ENCODE peak calls at places on chromosomes 1 and 21, in eight cellular contexts. One of them, this sample, is unnamed.

GRCh38 chr21:15495965-15496364 is 233.8 kb upstream of the USP25 start:
- DNase-seq in ovary: no peak
- DNase-seq in endothelial cell: no peak
- DNase-seq in keratinocyte: no peak
- DNase-seq in hippocampal formation: no peak
- DNase-seq in GM12891: no peak
- DNase-seq in astrocyte of the spinal cord: peak
- DNase-seq in HFF-Myc: peak
- DNase-seq in this sample: no peak

GRCh38 chr1:96416690-96417444 is 304.7 kb upstream of the PTBP2 start:
- DNase-seq in ovary: no peak
- DNase-seq in endothelial cell: no peak
- DNase-seq in keratinocyte: no peak
- DNase-seq in hippocampal formation: no peak
- DNase-seq in GM12891: no peak
- DNase-seq in astrocyte of the spinal cord: no peak
- DNase-seq in HFF-Myc: no peak
- DNase-seq in this sample: peak

GRCh38 chr1:20399606-20400180 is 86.3 kb downstream of the CAMK2N1 start:
- DNase-seq in ovary: no peak
- DNase-seq in endothelial cell: no peak
- DNase-seq in keratinocyte: no peak
- DNase-seq in hippocampal formation: no peak
- DNase-seq in GM12891: no peak
- DNase-seq in astrocyte of the spinal cord: no peak
- DNase-seq in HFF-Myc: no peak
- DNase-seq in this sample: no peak

GRCh38 chr1:42206164-42206563 is 41.6 kb upstream of the GUCA2A start:
- DNase-seq in ovary: no peak
- DNase-seq in endothelial cell: no peak
- DNase-seq in keratinocyte: no peak
- DNase-seq in hippocampal formation: no peak
- DNase-seq in GM12891: no peak
- DNase-seq in astrocyte of the spinal cord: no peak
- DNase-seq in HFF-Myc: no peak
- DNase-seq in this sample: no peak

GRCh38 chr1:6141601-6142000 is 38.5 kb downstream of the CHD5 start:
- DNase-seq in ovary: no peak
- DNase-seq in endothelial cell: no peak
- DNase-seq in keratinocyte: no peak
- DNase-seq in hippocampal formation: no peak
- DNase-seq in GM12891: peak
- DNase-seq in astrocyte of the spinal cord: no peak
- DNase-seq in HFF-Myc: peak
- DNase-seq in this sample: no peak

GRCh38 chr1:44077421-44077820 is 41.2 kb upstream of the KLF17 start:
- DNase-seq in ovary: no peak
- DNase-seq in endothelial cell: no peak
- DNase-seq in keratinocyte: no peak
- DNase-seq in hippocampal formation: no peak
- DNase-seq in GM12891: no peak
- DNase-seq in astrocyte of the spinal cord: no peak
- DNase-seq in HFF-Myc: no peak
- DNase-seq in this sample: no peak

GRCh38 chr1:95021085-95021484 is 51.7 kb downstream of the ALG14 start:
- DNase-seq in ovary: no peak
- DNase-seq in endothelial cell: no peak
- DNase-seq in keratinocyte: no peak
- DNase-seq in hippocampal formation: no peak
- DNase-seq in GM12891: no peak
- DNase-seq in astrocyte of the spinal cord: no peak
- DNase-seq in HFF-Myc: no peak
- DNase-seq in this sample: no peak

GRCh38 chr1:27634166-27634981 is 611 bp downstream of the FGR start:
- DNase-seq in ovary: peak
- DNase-seq in endothelial cell: peak
- DNase-seq in keratinocyte: no peak
- DNase-seq in hippocampal formation: no peak
- DNase-seq in GM12891: no peak
- DNase-seq in astrocyte of the spinal cord: no peak
- DNase-seq in HFF-Myc: no peak
- DNase-seq in this sample: no peak

GRCh38 chr1:201888282-201889033 is at the start of gene SHISA4:
- DNase-seq in ovary: peak
- DNase-seq in endothelial cell: peak
- DNase-seq in keratinocyte: no peak
- DNase-seq in hippocampal formation: peak
- DNase-seq in GM12891: peak
- DNase-seq in astrocyte of the spinal cord: peak
- DNase-seq in HFF-Myc: no peak
- DNase-seq in this sample: no peak

GRCh38 chr1:229249854-229250644 is 20.9 kb upstream of the RAB4A start:
- DNase-seq in ovary: no peak
- DNase-seq in endothelial cell: no peak
- DNase-seq in keratinocyte: no peak
- DNase-seq in hippocampal formation: no peak
- DNase-seq in GM12891: no peak
- DNase-seq in astrocyte of the spinal cord: no peak
- DNase-seq in HFF-Myc: no peak
- DNase-seq in this sample: no peak

GRCh38 chr1:150127868-150128267 is 21.8 kb upstream of the PLEKHO1 start:
- DNase-seq in ovary: no peak
- DNase-seq in endothelial cell: no peak
- DNase-seq in keratinocyte: no peak
- DNase-seq in hippocampal formation: no peak
- DNase-seq in GM12891: no peak
- DNase-seq in astrocyte of the spinal cord: no peak
- DNase-seq in HFF-Myc: no peak
- DNase-seq in this sample: no peak

GRCh38 chr1:205325334-205325884 is 3.9 kb upstream of the NUAK2 start:
- DNase-seq in ovary: no peak
- DNase-seq in endothelial cell: peak
- DNase-seq in keratinocyte: no peak
- DNase-seq in hippocampal formation: peak
- DNase-seq in GM12891: no peak
- DNase-seq in astrocyte of the spinal cord: peak
- DNase-seq in HFF-Myc: peak
- DNase-seq in this sample: peak

GRCh38 chr1:8182034-8182761 is 135.7 kb upstream of the SLC45A1 start:
- DNase-seq in ovary: no peak
- DNase-seq in endothelial cell: no peak
- DNase-seq in keratinocyte: no peak
- DNase-seq in hippocampal formation: no peak
- DNase-seq in GM12891: no peak
- DNase-seq in astrocyte of the spinal cord: peak
- DNase-seq in HFF-Myc: no peak
- DNase-seq in this sample: peak

GRCh38 chr21:26028183-26028582 is 142.4 kb downstream of the APP start:
- DNase-seq in ovary: no peak
- DNase-seq in endothelial cell: no peak
- DNase-seq in keratinocyte: no peak
- DNase-seq in hippocampal formation: no peak
- DNase-seq in GM12891: no peak
- DNase-seq in astrocyte of the spinal cord: no peak
- DNase-seq in HFF-Myc: no peak
- DNase-seq in this sample: no peak

GRCh38 chr1:89454845-89455521 is 69.6 kb upstream of the LRRC8B start:
- DNase-seq in ovary: peak
- DNase-seq in endothelial cell: peak
- DNase-seq in keratinocyte: no peak
- DNase-seq in hippocampal formation: peak
- DNase-seq in GM12891: no peak
- DNase-seq in astrocyte of the spinal cord: peak
- DNase-seq in HFF-Myc: peak
- DNase-seq in this sample: peak

GRCh38 chr1:16082283-16083038 is 9.0 kb upstream of the FAM131C start:
- DNase-seq in ovary: peak
- DNase-seq in endothelial cell: peak
- DNase-seq in keratinocyte: no peak
- DNase-seq in hippocampal formation: no peak
- DNase-seq in GM12891: peak
- DNase-seq in astrocyte of the spinal cord: peak
- DNase-seq in HFF-Myc: peak
- DNase-seq in this sample: peak

GRCh38 chr1:91736146-91736998 is 149.6 kb downstream of the TGFBR3 start:
- DNase-seq in ovary: no peak
- DNase-seq in endothelial cell: no peak
- DNase-seq in keratinocyte: no peak
- DNase-seq in hippocampal formation: no peak
- DNase-seq in GM12891: no peak
- DNase-seq in astrocyte of the spinal cord: peak
- DNase-seq in HFF-Myc: no peak
- DNase-seq in this sample: no peak

GRCh38 chr1:24437631-24438396 is 22.2 kb downstream of the NIPAL3 start:
- DNase-seq in ovary: no peak
- DNase-seq in endothelial cell: no peak
- DNase-seq in keratinocyte: no peak
- DNase-seq in hippocampal formation: no peak
- DNase-seq in GM12891: no peak
- DNase-seq in astrocyte of the spinal cord: peak
- DNase-seq in HFF-Myc: no peak
- DNase-seq in this sample: no peak

GRCh38 chr1:208303743-208304142 is 59.6 kb upstream of the PLXNA2 start:
- DNase-seq in ovary: no peak
- DNase-seq in endothelial cell: no peak
- DNase-seq in keratinocyte: no peak
- DNase-seq in hippocampal formation: no peak
- DNase-seq in GM12891: no peak
- DNase-seq in astrocyte of the spinal cord: peak
- DNase-seq in HFF-Myc: no peak
- DNase-seq in this sample: no peak

GRCh38 chr1:26961826-26962225 is 1.6 kb upstream of the KDF1 start:
- DNase-seq in ovary: no peak
- DNase-seq in endothelial cell: no peak
- DNase-seq in keratinocyte: peak
- DNase-seq in hippocampal formation: no peak
- DNase-seq in GM12891: no peak
- DNase-seq in astrocyte of the spinal cord: peak
- DNase-seq in HFF-Myc: peak
- DNase-seq in this sample: no peak

GRCh38 chr1:205270764-205271163 is 43.0 kb downstream of the TMCC2 start:
- DNase-seq in ovary: no peak
- DNase-seq in endothelial cell: no peak
- DNase-seq in keratinocyte: no peak
- DNase-seq in hippocampal formation: peak
- DNase-seq in GM12891: no peak
- DNase-seq in astrocyte of the spinal cord: no peak
- DNase-seq in HFF-Myc: no peak
- DNase-seq in this sample: no peak

GRCh38 chr1:11400567-11400966 is 78.4 kb upstream of the DISP3 start:
- DNase-seq in ovary: no peak
- DNase-seq in endothelial cell: no peak
- DNase-seq in keratinocyte: no peak
- DNase-seq in hippocampal formation: no peak
- DNase-seq in GM12891: no peak
- DNase-seq in astrocyte of the spinal cord: no peak
- DNase-seq in HFF-Myc: no peak
- DNase-seq in this sample: no peak

GRCh38 chr1:52659851-52660596 is 27.1 kb downstream of the SHISAL2A start:
- DNase-seq in ovary: no peak
- DNase-seq in endothelial cell: no peak
- DNase-seq in keratinocyte: no peak
- DNase-seq in hippocampal formation: no peak
- DNase-seq in GM12891: no peak
- DNase-seq in astrocyte of the spinal cord: no peak
- DNase-seq in HFF-Myc: no peak
- DNase-seq in this sample: no peak

GRCh38 chr1:67332653-67333529 is 25.2 kb downstream of the IL12RB2 start:
- DNase-seq in ovary: no peak
- DNase-seq in endothelial cell: no peak
- DNase-seq in keratinocyte: no peak
- DNase-seq in hippocampal formation: no peak
- DNase-seq in GM12891: no peak
- DNase-seq in astrocyte of the spinal cord: no peak
- DNase-seq in HFF-Myc: no peak
- DNase-seq in this sample: peak

GRCh38 chr1:94730450-94730849 is 89.7 kb upstream of the SLC44A3 start:
- DNase-seq in ovary: no peak
- DNase-seq in endothelial cell: no peak
- DNase-seq in keratinocyte: no peak
- DNase-seq in hippocampal formation: no peak
- DNase-seq in GM12891: no peak
- DNase-seq in astrocyte of the spinal cord: no peak
- DNase-seq in HFF-Myc: no peak
- DNase-seq in this sample: no peak

GRCh38 chr1:111476761-111477309 is 3.1 kb downstream of the C1orf162 start:
- DNase-seq in ovary: no peak
- DNase-seq in endothelial cell: no peak
- DNase-seq in keratinocyte: no peak
- DNase-seq in hippocampal formation: no peak
- DNase-seq in GM12891: no peak
- DNase-seq in astrocyte of the spinal cord: no peak
- DNase-seq in HFF-Myc: no peak
- DNase-seq in this sample: no peak

GRCh38 chr1:202349263-202349928 is 897 bp downstream of the PPP1R12B start:
- DNase-seq in ovary: no peak
- DNase-seq in endothelial cell: no peak
- DNase-seq in keratinocyte: no peak
- DNase-seq in hippocampal formation: no peak
- DNase-seq in GM12891: no peak
- DNase-seq in astrocyte of the spinal cord: peak
- DNase-seq in HFF-Myc: no peak
- DNase-seq in this sample: no peak

GRCh38 chr1:68958957-68959356 is 462.1 kb upstream of the DEPDC1 start:
- DNase-seq in ovary: no peak
- DNase-seq in endothelial cell: no peak
- DNase-seq in keratinocyte: no peak
- DNase-seq in hippocampal formation: no peak
- DNase-seq in GM12891: no peak
- DNase-seq in astrocyte of the spinal cord: no peak
- DNase-seq in HFF-Myc: no peak
- DNase-seq in this sample: no peak

GRCh38 chr1:183528577-183528976 is 56.3 kb downstream of the SMG7 start:
- DNase-seq in ovary: no peak
- DNase-seq in endothelial cell: no peak
- DNase-seq in keratinocyte: no peak
- DNase-seq in hippocampal formation: no peak
- DNase-seq in GM12891: no peak
- DNase-seq in astrocyte of the spinal cord: no peak
- DNase-seq in HFF-Myc: no peak
- DNase-seq in this sample: no peak

GRCh38 chr1:34898220-34898820 is 31.1 kb downstream of the DLGAP3 start:
- DNase-seq in ovary: no peak
- DNase-seq in endothelial cell: no peak
- DNase-seq in keratinocyte: no peak
- DNase-seq in hippocampal formation: no peak
- DNase-seq in GM12891: no peak
- DNase-seq in astrocyte of the spinal cord: no peak
- DNase-seq in HFF-Myc: no peak
- DNase-seq in this sample: no peak

GRCh38 chr1:19926296-19927129 is 3.1 kb upstream of the PLA2G2E start:
- DNase-seq in ovary: no peak
- DNase-seq in endothelial cell: no peak
- DNase-seq in keratinocyte: no peak
- DNase-seq in hippocampal formation: no peak
- DNase-seq in GM12891: no peak
- DNase-seq in astrocyte of the spinal cord: no peak
- DNase-seq in HFF-Myc: no peak
- DNase-seq in this sample: no peak

GRCh38 chr1:19405761-19406481 is 79.4 kb downstream of the CAPZB start:
- DNase-seq in ovary: no peak
- DNase-seq in endothelial cell: no peak
- DNase-seq in keratinocyte: no peak
- DNase-seq in hippocampal formation: peak
- DNase-seq in GM12891: no peak
- DNase-seq in astrocyte of the spinal cord: peak
- DNase-seq in HFF-Myc: peak
- DNase-seq in this sample: no peak

This sample was measured in GM18507.